ENCODE peak calls at places on chromosomes 13 and 19, in ten cellular contexts. Y is ovary, E is K562, G is H1, X is esophagus squamous epithelium, O is prostate gland, Q is heart left ventricle, R is body of pancreas, N is IMR-90, H is transverse colon. P is an unnamed sample. For H3K4me1, the result is how much of the 10 kb centered on the place peaks cover.

GRCh38 chr13:61316647-61317046 is 99.0 kb downstream of the PCDH20 start:
- DNase-seq in H (no peak), Y (no peak), E (no peak), G (peak), X (no peak), R (no peak), N (no peak), Q (no peak), O (no peak), P (no peak)

GRCh38 chr13:21812192-21812626 is 141.3 kb downstream of the FGF9 start:
- DNase-seq in O (no peak), G (no peak), E (no peak), H (no peak), R (peak), Y (no peak), N (no peak), X (no peak), Q (no peak), P (no peak)

GRCh38 chr13:97935071-97935470 is 18.4 kb upstream of the IPO5 start:
- DNase-seq in X (no peak), E (no peak), R (no peak), H (no peak), G (no peak), Y (no peak), N (no peak), Q (no peak), O (no peak), P (no peak)

GRCh38 chr19:17473041-17473440 is 2.7 kb downstream of the SLC27A1 start:
- DNase-seq in G (no peak), X (no peak), Y (no peak), O (no peak), R (no peak), E (peak), N (peak), H (no peak), Q (no peak), P (no peak)

GRCh38 chr13:45521292-45521691 is 56.6 kb downstream of the COG3 start:
- DNase-seq in G (no peak), N (peak), O (no peak), Y (no peak), Q (no peak), E (no peak), X (no peak), H (no peak), R (no peak), P (no peak)

GRCh38 chr19:47107201-47107952 is 6.2 kb downstream of the ZC3H4 start:
- DNase-seq in R (no peak), X (no peak), Q (no peak), O (no peak), E (peak), Y (no peak), H (no peak), N (peak), G (no peak), P (no peak)

GRCh38 chr19:46945668-46946067 is 74.0 kb upstream of the NPAS1 start:
- DNase-seq in H (no peak), X (no peak), Y (no peak), Q (no peak), N (no peak), O (no peak), E (no peak), R (no peak), G (no peak), P (no peak)

GRCh38 chr13:28684257-28684656 is 25.3 kb downstream of the POMP start:
- DNase-seq in E (peak), O (no peak), X (no peak), Q (no peak), Y (no peak), G (peak), H (peak), R (no peak), N (no peak), P (no peak)

GRCh38 chr19:38808741-38809140 is 4.0 kb downstream of the LGALS4 start:
- DNase-seq in N (no peak), R (no peak), X (no peak), O (no peak), Q (no peak), E (no peak), H (no peak), Y (no peak), G (no peak), P (no peak)

GRCh38 chr13:112969692-112970338 is 801 bp downstream of the MCF2L start:
- DNase-seq in Y (peak), X (no peak), G (no peak), E (no peak), H (peak), O (no peak), Q (no peak), R (no peak), N (no peak), P (no peak)

GRCh38 chr19:3248728-3249315 is 24.4 kb downstream of the CELF5 start:
- DNase-seq in O (no peak), Q (no peak), X (no peak), N (no peak), G (no peak), H (no peak), R (no peak), E (no peak), Y (no peak), P (no peak)

GRCh38 chr19:17805427-17805826 is 10.5 kb downstream of the B3GNT3 start:
- DNase-seq in Q (no peak), E (no peak), R (no peak), H (no peak), O (no peak), G (no peak), X (no peak), Y (no peak), N (no peak), P (no peak)

GRCh38 chr13:20772401-20773131 is 1.2 kb downstream of the EEF1AKMT1 start:
- DNase-seq in H (no peak), R (no peak), N (peak), E (peak), X (no peak), G (no peak), Y (no peak), Q (no peak), O (no peak), P (no peak)

GRCh38 chr19:12200020-12200419 is 37.1 kb downstream of the ZNF136 start:
- DNase-seq in Q (no peak), X (no peak), E (no peak), R (no peak), N (no peak), Y (no peak), H (no peak), G (no peak), O (no peak), P (no peak)

GRCh38 chr19:49877879-49878743 is 609 bp downstream of the TBC1D17 start:
- DNase-seq in X (peak), Q (peak), R (peak), E (peak), N (peak), Y (peak), O (peak), G (peak), H (peak), P (peak)

GRCh38 chr13:99228737-99229691 is 28.4 kb downstream of the UBAC2 start:
- DNase-seq in Q (no peak), X (no peak), Y (no peak), E (peak), R (no peak), O (no peak), G (no peak), H (no peak), N (peak), P (no peak)

GRCh38 chr19:10523135-10523636 is 5.9 kb upstream of the S1PR5 start:
- DNase-seq in X (no peak), H (no peak), O (no peak), E (no peak), N (no peak), R (no peak), Y (no peak), Q (no peak), G (no peak), P (no peak)

GRCh38 chr19:15840833-15841232 is 25.4 kb upstream of the OR10H1 start:
- DNase-seq in R (no peak), G (no peak), O (no peak), Y (no peak), H (no peak), E (no peak), Q (no peak), N (no peak), X (no peak), P (no peak)

GRCh38 chr19:48967346-48968178 is 2.5 kb downstream of the FTL start:
- DNase-seq in Y (no peak), N (peak), X (no peak), Q (peak), O (no peak), H (peak), E (peak), R (peak), G (no peak), P (peak)

GRCh38 chr13:24680258-24680920 is at the start of gene ATP12A:
- DNase-seq in Y (no peak), G (no peak), H (peak), O (peak), N (no peak), R (peak), E (no peak), X (no peak), Q (no peak), P (no peak)

GRCh38 chr19:14479985-14480694 is 5.0 kb upstream of the PTGER1 start:
- DNase-seq in X (no peak), N (peak), O (no peak), H (no peak), G (no peak), E (peak), R (no peak), Q (no peak), Y (no peak), P (no peak)

GRCh38 chr13:91571681-91572080 is 173.3 kb downstream of the GPC5 start:
- DNase-seq in Q (no peak), H (no peak), X (no peak), Y (no peak), N (no peak), G (no peak), R (no peak), O (no peak), E (no peak), P (no peak)

GRCh38 chr19:17873661-17874422 is 2.1 kb downstream of the SLC5A5 start:
- DNase-seq in X (no peak), G (no peak), E (peak), N (no peak), O (no peak), H (peak), Q (no peak), R (no peak), Y (no peak), P (no peak)

GRCh38 chr13:36354842-36355241 is 8.6 kb upstream of the SPART start:
- DNase-seq in O (no peak), N (no peak), Y (no peak), Q (no peak), H (no peak), R (no peak), G (no peak), E (no peak), X (no peak), P (no peak)

GRCh38 chr13:21402586-21403307 is 56.4 kb downstream of the ZDHHC20 start:
- DNase-seq in X (no peak), H (no peak), Y (no peak), O (no peak), E (no peak), N (peak), R (no peak), Q (no peak), G (no peak), P (no peak)

DNA sequence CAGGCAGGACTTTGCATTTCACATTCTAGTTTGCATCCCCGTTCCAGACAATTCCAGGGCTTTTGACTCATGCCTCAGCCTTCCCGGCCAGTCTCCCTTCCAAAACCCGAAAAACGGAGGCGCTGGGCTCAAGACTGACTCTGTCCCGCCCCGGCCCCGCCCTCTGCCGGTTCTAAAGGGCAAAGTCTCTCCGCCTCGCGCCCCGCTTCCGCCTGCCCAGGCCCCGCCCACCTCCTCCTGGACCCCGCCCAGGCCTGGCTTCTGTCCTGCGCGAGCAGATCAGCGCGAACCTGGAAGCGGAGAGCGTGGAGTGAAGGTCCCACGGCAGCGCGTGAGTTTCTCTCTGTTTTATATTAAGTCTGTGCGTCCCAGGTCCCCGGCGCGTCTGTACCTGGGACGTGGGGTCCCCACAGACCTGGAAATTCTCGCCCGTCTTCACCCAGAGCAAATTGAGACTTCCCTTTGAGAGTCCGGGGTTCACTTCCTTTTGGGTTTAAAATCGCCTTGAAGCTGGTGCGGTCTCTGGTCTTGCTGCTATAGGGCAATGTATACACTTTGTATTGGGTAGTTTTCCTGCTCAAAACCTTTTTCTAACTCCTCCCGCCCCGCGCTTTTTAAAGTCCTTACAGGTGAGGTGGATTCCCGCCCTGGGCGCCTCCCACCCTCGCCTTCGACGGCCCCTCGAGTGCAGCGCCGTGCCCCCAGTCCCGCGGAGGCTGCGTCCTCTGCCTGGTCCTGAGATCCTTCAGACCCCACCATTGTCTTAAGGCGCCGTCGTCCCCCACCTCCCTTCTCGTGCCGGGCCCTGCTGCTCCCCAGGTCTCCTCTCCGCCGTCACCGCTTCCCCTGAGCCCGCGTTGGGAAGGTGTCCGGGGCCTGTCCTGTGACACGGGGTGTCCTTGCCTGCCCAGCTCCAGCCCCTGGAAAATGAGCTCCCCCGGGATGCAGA is 31.2 kb downstream of the ZNF701 start:
- DNase-seq in O (peak), H (peak), R (peak), N (peak), Y (peak), G (peak), X (peak), Q (peak), E (peak), P (peak)
- TF ChIP-seq POLR2A in O (peak), H (peak), R (peak), N (no peak), Y (peak), G (peak), X (no peak), Q (peak), E (peak), P (no peak)

DNA sequence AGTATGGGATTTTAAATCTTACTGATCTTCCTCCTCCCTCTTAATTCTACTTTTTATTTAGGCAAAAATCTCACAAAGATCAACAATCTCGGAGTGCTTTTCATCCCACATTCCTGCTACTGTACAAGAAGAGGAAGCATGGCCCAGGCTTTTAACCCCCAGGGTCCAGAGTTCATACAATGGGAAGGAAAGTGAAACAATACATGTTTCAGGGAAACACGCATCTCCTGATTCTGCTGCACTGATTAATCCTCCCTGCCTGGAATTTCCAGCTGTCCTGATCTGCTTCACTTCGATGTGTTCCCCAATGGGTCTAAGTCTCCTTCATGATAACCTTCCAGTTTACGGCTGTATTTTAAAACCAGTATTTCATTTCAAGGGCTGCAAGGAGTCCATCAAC is 44.5 kb downstream of the COL4A1 start:
- DNase-seq in R (no peak), N (no peak), Q (peak), E (no peak), X (no peak), Y (no peak), G (no peak), H (no peak), O (no peak), P (no peak)
- H3K4me1 ChIP-seq in R (under half), N (under half), Q (half or more), E (under half), X (under half), Y (under half), G (under half), H (under half), O (under half), P (half or more)

DNA sequence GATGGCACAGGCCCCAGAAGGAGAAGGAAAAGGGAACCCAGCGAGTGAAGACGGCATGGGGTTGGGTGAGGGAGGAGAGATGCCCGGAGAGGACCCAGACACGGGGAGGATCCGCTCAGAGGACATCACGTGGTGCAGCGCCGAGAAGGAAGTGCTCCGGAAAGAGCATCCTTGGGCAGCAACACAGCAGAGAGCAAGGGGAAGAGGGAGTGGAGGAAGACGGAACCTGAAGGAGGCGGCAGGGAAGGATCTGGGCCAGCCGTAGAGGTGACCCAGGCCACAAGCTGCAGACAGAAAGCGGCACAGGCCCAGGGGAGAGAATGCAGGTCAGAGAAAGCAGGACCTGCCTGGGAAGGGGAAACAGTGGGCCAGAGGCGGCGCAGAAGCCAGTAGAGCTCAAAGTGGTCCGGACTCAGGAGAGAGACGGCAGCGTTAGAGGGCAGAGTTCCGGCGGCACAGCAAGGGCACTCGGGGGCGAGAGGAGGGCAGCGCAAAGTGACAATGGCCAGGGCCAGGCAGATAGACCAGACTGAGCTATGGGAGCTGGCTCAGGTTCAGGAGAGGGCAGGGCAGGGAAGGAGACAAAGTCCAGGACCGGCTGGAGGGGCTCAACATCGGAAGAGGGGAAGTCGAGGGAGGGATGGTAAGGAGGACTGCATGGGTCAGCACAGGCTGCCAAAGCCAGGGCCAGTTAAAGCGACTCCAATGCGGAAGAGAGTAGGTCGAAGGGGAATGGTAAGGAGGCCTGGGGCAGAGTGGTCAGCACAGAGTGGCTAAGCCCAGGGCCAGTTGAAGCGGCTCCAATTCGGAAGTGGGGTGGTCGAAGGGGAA is 990 bp downstream of the PPP1R12C start:
- DNase-seq in R (peak), N (peak), Y (peak), G (no peak), Q (peak), X (no peak), H (peak), E (peak), O (peak), P (peak)
- TF ChIP-seq POLR2A in R (peak), N (no peak), Y (no peak), G (no peak), Q (no peak), X (no peak), H (peak), E (no peak), O (no peak), P (peak)

DNA sequence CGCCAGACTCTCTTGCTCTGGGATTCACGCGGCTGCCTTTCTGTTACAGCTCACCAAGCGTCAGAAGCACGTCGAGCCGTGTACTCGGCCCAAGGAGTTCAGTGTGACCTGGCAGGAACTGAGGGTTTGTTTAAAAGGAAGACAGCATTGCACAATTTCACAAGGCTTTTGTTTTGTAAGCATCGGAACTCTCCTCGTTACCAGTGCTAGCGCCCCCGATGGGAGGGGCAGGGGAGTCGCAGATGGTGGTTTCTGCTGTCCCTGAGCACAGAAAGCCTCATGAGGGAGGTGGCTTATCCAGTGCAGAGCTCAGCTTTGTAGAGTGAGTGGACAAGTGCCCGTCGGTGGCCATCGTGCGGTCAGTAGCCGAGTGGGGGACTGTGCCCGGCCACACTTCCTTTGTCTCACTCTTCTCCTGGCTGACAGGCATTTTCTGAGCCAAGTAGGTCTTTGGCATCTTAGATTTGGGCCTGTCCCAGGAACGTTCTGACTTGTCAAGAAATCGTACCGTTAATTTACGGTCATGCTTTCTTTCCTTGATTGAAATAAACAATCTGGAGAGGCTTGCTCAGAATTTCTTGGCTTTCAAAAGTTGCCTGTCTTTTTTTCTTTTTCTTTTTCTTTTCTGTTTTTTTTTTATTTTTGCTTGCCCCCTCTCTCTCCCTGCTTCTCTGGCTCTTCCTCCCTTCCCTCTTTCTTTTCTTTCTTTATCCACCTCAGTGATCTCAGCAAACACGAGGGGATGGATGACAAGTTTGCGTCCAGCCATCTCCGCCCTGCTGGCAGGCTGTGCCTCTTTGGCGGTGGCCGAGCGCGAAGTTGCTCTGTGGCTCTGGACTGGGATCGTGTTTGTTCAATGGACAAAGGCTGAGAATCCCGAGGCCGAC is 7.7 kb downstream of the KDM4B start:
- DNase-seq in Y (peak), Q (peak), R (no peak), N (peak), G (no peak), O (peak), E (peak), H (peak), X (peak), P (peak)
- H3K4me1 ChIP-seq in Y (under half), Q (half or more), R (half or more), N (under half), G (under half), O (under half), E (half or more), H (half or more), X (under half), P (half or more)

GRCh38 chr19:6372594-6373095 is at the start of gene ALKBH7:
- DNase-seq in O (peak), H (peak), N (peak), Q (peak), G (peak), Y (peak), R (peak), E (peak), X (peak), P (peak)
- TF ChIP-seq POLR2A in O (peak), H (peak), N (peak), Q (peak), G (no peak), Y (peak), R (peak), E (peak), X (no peak), P (peak)